ENCODE peak calls at places on chromosomes 5 and 9, in six cellular contexts. X is EH; U is colonic mucosa; Y is thoracic aorta; Q is activated T-cell treated with anti-CD3 and anti-CD28 coated beads for 4 hours; L is effector CD4-positive, alpha-beta T cell. S is an unnamed sample.

GRCh38 chr5:154513669-154514084 is 35.6 kb upstream of the HAND1 start:
- DNase-seq in U (no peak), Q (no peak), L (no peak), Y (no peak), X (peak; percentile 53), S (no peak)

GRCh38 chr5:27568811-27569210 is 530.4 kb upstream of the CDH9 start:
- DNase-seq in X (no peak), Q (no peak), U (no peak), Y (no peak), L (no peak), S (no peak)

GRCh38 chr5:122581629-122582028 is 193.3 kb upstream of the SNX2 start:
- DNase-seq in L (no peak), Y (no peak), U (no peak), X (no peak), Q (no peak), S (no peak)

GRCh38 chr5:110439280-110439679 is 287.2 kb downstream of the TMEM232 start:
- DNase-seq in Y (no peak), L (no peak), X (no peak), Q (no peak), U (no peak), S (no peak)

GRCh38 chr9:75866273-75866871 is 24.1 kb upstream of the PCSK5 start:
- DNase-seq in Y (no peak), Q (peak; percentile 32), X (peak; percentile 45), U (peak; percentile 75), L (peak; percentile 13), S (peak; percentile 35)

GRCh38 chr9:100074093-100074492 is 24.7 kb downstream of the ERP44 start:
- DNase-seq in Q (no peak), Y (no peak), U (no peak), L (no peak), X (no peak), S (no peak)

GRCh38 chr9:96638606-96639364 is 16.3 kb downstream of the PRXL2C start:
- DNase-seq in X (peak; percentile 50), U (no peak), Q (no peak), L (no peak), Y (no peak), S (no peak)

GRCh38 chr5:73652391-73652790 is 26.4 kb downstream of the ARHGEF28 start:
- DNase-seq in Y (no peak), X (no peak), U (peak; percentile 32), L (no peak), Q (no peak), S (no peak)

GRCh38 chr5:127042593-127042992 is 12.2 kb upstream of the MARCHF3 start:
- DNase-seq in L (no peak), X (peak; percentile 25), U (no peak), Y (no peak), Q (no peak), S (no peak)

GRCh38 chr9:38713426-38713825 is 6.5 kb downstream of the FAM240B start:
- DNase-seq in Y (no peak), L (no peak), U (no peak), Q (no peak), X (peak; percentile 60), S (no peak)

GRCh38 chr5:80988419-80988925 is 28.3 kb downstream of the RASGRF2 start:
- DNase-seq in U (no peak), L (no peak), X (no peak), Q (no peak), Y (no peak), S (no peak)

GRCh38 chr5:100762163-100762562 is 140.9 kb downstream of the ST8SIA4 start:
- DNase-seq in L (no peak), Q (no peak), Y (no peak), X (no peak), U (no peak), S (no peak)

GRCh38 chr9:117412006-117412715 is 2.7 kb downstream of the ASTN2 start:
- DNase-seq in U (no peak), X (no peak), Q (no peak), Y (no peak), L (no peak), S (peak; percentile 38)

GRCh38 chr9:91211919-91212318 is 149.8 kb downstream of the AUH start:
- DNase-seq in U (no peak), X (no peak), L (no peak), Q (no peak), Y (no peak), S (no peak)

GRCh38 chr9:136721339-136722092 is 9.1 kb downstream of the DIPK1B start:
- DNase-seq in U (no peak), X (peak; percentile 81), Y (no peak), L (no peak), Q (no peak), S (no peak)

GRCh38 chr5:53965459-53965858 is 344.9 kb downstream of the ARL15 start:
- DNase-seq in Y (no peak), Q (no peak), U (no peak), L (no peak), X (peak; percentile 84), S (no peak)

GRCh38 chr5:78659714-78660113 is 11.1 kb upstream of the LHFPL2 start:
- DNase-seq in X (peak; percentile 52), L (no peak), Y (no peak), U (no peak), Q (no peak), S (no peak)

GRCh38 chr9:19102181-19102630 is 498 bp downstream of the HAUS6 start:
- DNase-seq in U (peak; percentile 46), Q (no peak), Y (no peak), L (peak; percentile 15), X (peak; percentile 47), S (no peak)

GRCh38 chr5:150780180-150780692 is 1.7 kb downstream of the SMIM3 start:
- DNase-seq in U (peak; percentile 41), Q (no peak), X (peak; percentile 80), Y (peak; percentile 24), L (no peak), S (no peak)

GRCh38 chr5:138351517-138351916 is 968 bp upstream of the KDM3B start:
- DNase-seq in U (no peak), X (peak; percentile 9), L (no peak), Q (no peak), Y (no peak), S (no peak)

GRCh38 chr9:86747711-86748110 is 199.6 kb downstream of the GAS1 start:
- DNase-seq in Q (no peak), U (no peak), L (no peak), Y (no peak), X (peak; percentile 58), S (no peak)

GRCh38 chr5:10251409-10251808 is 1.3 kb downstream of the CCT5 start:
- DNase-seq in Q (no peak), X (no peak), U (no peak), L (no peak), Y (no peak), S (no peak)